ENCODE peak calls at places on chromosomes 2 and 18, in six cellular contexts. T is stimulated activated CD8-positive, alpha-beta memory T cell treated with anti-CD3 and anti-CD28 coated beads, Interleukin-4, amount 100 ng/mL, for 1 hour; F is NCI-H1417; M is CD4-positive, CD25-positive, alpha-beta regulatory T cell; Q is omental fat pad; D is neural crest cell. B is an unnamed sample.

GRCh38 chr2:1824202-1824905 is 80.0 kb upstream of the PXDN start:
- DNase-seq in T (no peak), F (no peak), M (no peak), Q (no peak), D (no peak), B (no peak)

GRCh38 chr2:153388246-153388645 is 90.3 kb downstream of the RPRM start:
- DNase-seq in T (no peak), F (no peak), M (no peak), Q (no peak), D (no peak), B (no peak)

GRCh38 chr2:235063501-235063961 is 111.7 kb downstream of the SH3BP4 start:
- DNase-seq in T (no peak), F (no peak), M (no peak), Q (no peak), D (no peak), B (no peak)

GRCh38 chr2:73112026-73112912 is 479 bp downstream of the RAB11FIP5 start:
- DNase-seq in T (no peak), F (peak), M (peak), Q (no peak), D (no peak), B (peak)

GRCh38 chr18:28890796-28891195 is 713.9 kb upstream of the CDH2 start:
- DNase-seq in T (no peak), F (no peak), M (no peak), Q (no peak), D (no peak), B (peak)

GRCh38 chr2:237227190-237227988 is 141.7 kb downstream of the COPS8 start:
- DNase-seq in T (no peak), F (no peak), M (no peak), Q (no peak), D (no peak), B (no peak)

GRCh38 chr2:170576296-170576695 is 138.8 kb upstream of the SP5 start:
- DNase-seq in T (no peak), F (no peak), M (no peak), Q (no peak), D (no peak), B (no peak)

GRCh38 chr2:169824373-169825333 is at the start of gene METTL5:
- DNase-seq in T (peak), F (peak), M (peak), Q (peak), D (peak), B (peak)

GRCh38 chr18:79567481-79568147 is 112.0 kb upstream of the CTDP1 start:
- DNase-seq in T (no peak), F (no peak), M (no peak), Q (no peak), D (no peak), B (peak)

GRCh38 chr2:219912530-219912929 is 285.1 kb downstream of the SLC4A3 start:
- DNase-seq in T (no peak), F (no peak), M (no peak), Q (no peak), D (no peak), B (no peak)

GRCh38 chr18:45049548-45050307 is 369.0 kb downstream of the SETBP1 start:
- DNase-seq in T (no peak), F (no peak), M (no peak), Q (no peak), D (no peak), B (no peak)

GRCh38 chr18:27746241-27746640 is 430.7 kb downstream of the CDH2 start:
- DNase-seq in T (no peak), F (no peak), M (no peak), Q (no peak), D (no peak), B (no peak)

GRCh38 chr2:203510941-203511305 is 24.2 kb downstream of the RAPH1 start:
- DNase-seq in T (no peak), F (no peak), M (no peak), Q (no peak), D (no peak), B (no peak)

GRCh38 chr2:178359192-178359912 is 91.6 kb downstream of the PRKRA start:
- DNase-seq in T (no peak), F (no peak), M (no peak), Q (no peak), D (no peak), B (no peak)

GRCh38 chr18:59265246-59266018 is 7.8 kb downstream of the RAX start:
- DNase-seq in T (no peak), F (no peak), M (no peak), Q (no peak), D (no peak), B (peak)

GRCh38 chr2:113133696-113134558 is 6.5 kb downstream of the IL1RN start:
- DNase-seq in T (no peak), F (no peak), M (no peak), Q (no peak), D (no peak), B (no peak)

GRCh38 chr2:47012866-47013265 is 97.3 kb upstream of the MCFD2 start:
- DNase-seq in T (no peak), F (no peak), M (no peak), Q (no peak), D (no peak), B (no peak)

GRCh38 chr2:79849241-79849640 is 336.4 kb downstream of the CTNNA2 start:
- DNase-seq in T (no peak), F (no peak), M (no peak), Q (no peak), D (no peak), B (no peak)

GRCh38 chr2:219428469-219428868 is 6.2 kb upstream of the SPEG start:
- DNase-seq in T (no peak), F (no peak), M (no peak), Q (no peak), D (no peak), B (no peak)

GRCh38 chr2:70645733-70646420 is 92.3 kb upstream of the TGFA start:
- DNase-seq in T (no peak), F (no peak), M (no peak), Q (no peak), D (no peak), B (peak)

GRCh38 chr2:151520976-151521375 is 111.3 kb downstream of the RIF1 start:
- DNase-seq in T (no peak), F (no peak), M (no peak), Q (no peak), D (no peak), B (no peak)

GRCh38 chr18:79182047-79182713 is 113.0 kb downstream of the ATP9B start:
- DNase-seq in T (no peak), F (no peak), M (no peak), Q (no peak), D (no peak), B (no peak)

GRCh38 chr2:216018709-216019108 is 5.4 kb upstream of the MREG start:
- DNase-seq in T (no peak), F (no peak), M (no peak), Q (no peak), D (no peak), B (no peak)